ENCODE peak calls at places on chromosomes 4 and X, in four cellular contexts. B is IMR-90, K is A673, D is right atrium auricular region. O is an unnamed sample.

GRCh38 chrX:139949703-139950102 is 15.6 kb downstream of the CXorf66 start:
- DNase-seq in B (no peak), K (no peak), D (no peak), O (no peak)

GRCh38 chr4:59945716-59946115 is 1254.4 kb upstream of the ADGRL3 start:
- DNase-seq in B (no peak), K (no peak), D (no peak), O (no peak)

GRCh38 chr4:74111990-74112389 is 13.0 kb upstream of the CXCL2 start:
- DNase-seq in B (peak; percentile 36), K (no peak), D (no peak), O (peak; percentile 25)

GRCh38 chr4:13322681-13323101 is 161.4 kb downstream of the RAB28 start:
- DNase-seq in B (peak; percentile 77), K (peak; percentile 27), D (no peak), O (no peak)

GRCh38 chrX:68417651-68418050 is 15.6 kb downstream of the OPHN1 start:
- DNase-seq in B (no peak), K (no peak), D (no peak), O (no peak)

GRCh38 chr4:172845281-172845680 is 323.3 kb upstream of the GALNT7 start:
- DNase-seq in B (no peak), K (no peak), D (no peak), O (no peak)

GRCh38 chrX:10071451-10072163 is 85.2 kb upstream of the CLCN4 start:
- DNase-seq in B (no peak), K (peak; percentile 52), D (no peak), O (no peak)

GRCh38 chrX:71118985-71119535 is 664 bp downstream of the MED12 start:
- DNase-seq in B (no peak), K (no peak), D (no peak), O (no peak)

GRCh38 chr4:77599378-77599777 is 6.2 kb upstream of the CXCL13 start:
- DNase-seq in B (peak; percentile 41), K (peak; percentile 13), D (no peak), O (no peak)

GRCh38 chr4:47662975-47663374 is 174.9 kb downstream of the CORIN start:
- DNase-seq in B (no peak), K (peak; percentile 48), D (no peak), O (no peak)

GRCh38 chr4:78776729-78777555 is 792 bp downstream of the BMP2K start:
- DNase-seq in B (peak; percentile 71), K (no peak), D (peak; percentile 74), O (peak; percentile 20)

GRCh38 chr4:176066757-176067156 is 1.1 kb downstream of the WDR17 start:
- DNase-seq in B (no peak), K (no peak), D (no peak), O (no peak)
- H3K4me3 ChIP-seq in B (no peak overlapping the region), K (no peak overlapping the region), D (peak overlapping the region; percentile 43), O (no peak overlapping the region)

DNA sequence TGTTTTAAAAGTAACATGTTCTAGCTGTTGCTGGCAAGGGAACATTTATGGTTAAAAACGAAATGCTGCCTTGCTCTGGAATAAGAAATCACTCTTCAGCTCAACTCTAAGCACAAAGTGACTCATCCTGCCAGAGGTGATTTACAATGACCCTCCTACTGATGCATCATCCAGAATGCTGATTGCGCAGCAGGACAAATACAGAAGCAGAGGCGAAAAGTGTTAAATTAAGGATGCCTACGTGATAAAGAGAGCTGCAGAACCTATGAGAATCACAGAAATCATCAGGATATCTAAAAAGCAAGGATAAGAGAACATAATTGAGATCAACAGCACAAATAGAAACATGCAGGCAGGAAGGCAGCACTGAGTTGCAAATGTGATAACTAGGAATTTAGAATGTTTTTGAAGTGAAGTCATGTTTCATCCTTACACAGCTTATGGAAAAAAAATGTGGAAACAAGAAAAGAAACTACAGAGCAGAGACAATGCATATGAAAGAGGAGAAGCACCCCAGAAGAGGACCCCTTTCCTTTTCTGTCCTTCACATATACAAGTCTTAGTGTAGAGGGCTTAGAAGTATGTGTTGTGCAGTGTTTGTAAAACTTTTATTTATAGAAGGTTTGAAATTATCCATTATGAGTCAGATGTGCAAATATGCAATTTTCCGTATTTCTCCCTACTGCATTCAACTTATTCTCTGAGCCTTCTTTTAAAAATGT is 188.4 kb downstream of the SLC7A11 start:
- DNase-seq in B (peak; percentile 94), K (peak; percentile 53), D (no peak), O (no peak)
- H3K4me3 ChIP-seq in B (peak overlapping the region; percentile 37), K (no peak overlapping the region), D (no peak overlapping the region), O (no peak overlapping the region)

GRCh38 chr4:181498148-181498547 is 745.1 kb upstream of the TENM3 start:
- DNase-seq in B (no peak), K (no peak), D (no peak), O (no peak)

GRCh38 chr4:181503800-181504364 is 739.3 kb upstream of the TENM3 start:
- DNase-seq in B (no peak), K (no peak), D (no peak), O (no peak)

GRCh38 chr4:181504846-181505374 is 738.3 kb upstream of the TENM3 start:
- DNase-seq in B (no peak), K (no peak), D (no peak), O (no peak)

DNA sequence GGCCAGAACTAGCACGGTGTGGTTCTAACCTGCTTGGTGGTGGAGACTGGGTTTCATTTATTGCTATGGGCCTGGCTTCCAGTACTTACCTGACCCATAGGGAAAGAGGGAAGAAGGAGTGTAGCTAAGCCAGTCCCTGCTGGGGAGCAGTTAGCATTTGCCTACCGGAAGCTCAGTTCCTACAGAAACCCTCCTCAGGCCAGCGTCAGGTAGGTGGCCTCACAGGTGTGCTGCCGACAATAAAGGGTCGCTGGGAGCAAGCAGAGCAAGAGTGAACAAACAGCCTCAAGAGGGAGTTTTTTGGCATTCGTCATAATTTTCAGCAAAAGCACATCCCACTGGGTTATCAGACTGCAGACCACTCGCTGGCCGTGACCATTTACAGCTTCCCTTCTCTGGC is 740.6 kb upstream of the TENM3 start:
- DNase-seq in B (no peak), K (no peak), D (no peak), O (no peak)
- H3K4me3 ChIP-seq in B (no peak overlapping the region), K (no peak overlapping the region), D (no peak overlapping the region), O (no peak overlapping the region)

GRCh38 chr4:108165601-108166000 is 3.1 kb downstream of the LEF1 start:
- DNase-seq in B (no peak), K (no peak), D (no peak), O (no peak)
- H3K4me3 ChIP-seq in B (no peak overlapping the region), K (no peak overlapping the region), D (no peak overlapping the region), O (no peak overlapping the region)

DNA sequence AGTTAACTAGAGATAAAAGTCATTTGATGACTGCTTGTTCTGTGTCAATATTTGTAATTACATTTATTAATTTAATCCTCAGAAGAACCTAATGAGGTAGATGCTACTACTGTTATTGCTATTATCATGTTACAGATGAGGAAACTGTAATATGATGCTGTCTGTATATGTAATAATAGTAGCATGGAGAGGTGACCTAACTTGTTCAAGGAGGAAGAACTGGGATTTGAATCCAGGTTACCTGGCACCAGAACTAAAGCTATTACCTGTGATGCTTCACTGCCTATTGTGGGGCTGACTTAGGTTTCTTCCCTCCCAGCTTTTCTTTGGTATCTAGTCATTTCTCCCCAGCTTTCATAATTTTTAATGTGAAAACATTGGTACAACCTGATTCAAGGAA is 43.6 kb downstream of the RAPGEF2 start:
- DNase-seq in B (peak; percentile 9), K (no peak), D (no peak), O (no peak)
- H3K4me3 ChIP-seq in B (no peak overlapping the region), K (no peak overlapping the region), D (no peak overlapping the region), O (no peak overlapping the region)

GRCh38 chr4:81040175-81040659 is 9.7 kb downstream of the BMP3 start:
- DNase-seq in B (peak; percentile 35), K (peak; percentile 16), D (no peak), O (no peak)

GRCh38 chr4:81038636-81039350 is 8.3 kb downstream of the BMP3 start:
- DNase-seq in B (no peak), K (no peak), D (no peak), O (no peak)

GRCh38 chr4:81042578-81043365 is 12.3 kb downstream of the BMP3 start:
- DNase-seq in B (no peak), K (no peak), D (no peak), O (no peak)

DNA sequence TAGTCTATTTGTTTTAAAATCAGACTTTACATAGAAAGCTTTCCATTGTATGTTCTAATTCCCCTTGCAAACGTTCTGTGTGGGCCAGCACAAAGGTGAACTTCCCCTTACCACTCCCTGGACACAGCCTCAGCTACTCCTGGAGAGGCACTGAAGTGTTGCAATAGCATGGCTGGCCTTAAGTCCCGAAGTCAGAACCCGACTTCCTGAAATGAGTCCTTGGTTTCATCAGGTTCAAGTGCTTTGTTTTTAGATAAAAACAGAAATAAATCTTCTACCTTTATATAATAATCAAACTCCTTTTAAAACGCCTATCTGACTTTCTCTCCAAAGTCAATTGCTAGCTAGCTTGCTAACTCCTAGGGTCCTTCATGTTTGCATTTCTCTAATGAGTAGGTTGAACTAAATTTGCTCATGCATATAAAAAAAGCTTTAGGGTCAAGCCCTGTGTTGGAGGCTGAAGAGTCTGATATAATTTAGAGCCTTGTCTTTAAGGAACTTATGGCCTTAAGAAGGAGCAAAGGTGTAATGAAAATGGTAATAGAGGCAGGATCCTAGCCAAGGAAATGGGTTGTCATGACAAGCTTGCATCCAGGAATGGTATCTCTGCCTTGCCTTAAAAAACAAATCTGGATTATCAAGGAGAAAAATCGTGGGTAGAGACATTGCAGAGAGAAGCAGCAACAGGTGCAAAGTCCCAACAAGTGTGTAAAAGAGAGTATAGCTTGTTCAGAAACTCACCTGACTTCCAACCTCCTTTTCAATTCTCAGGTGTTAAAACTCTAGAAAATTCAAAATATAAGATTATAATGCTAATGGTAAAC is 9.1 kb downstream of the BMP3 start:
- DNase-seq in B (no peak), K (no peak), D (no peak), O (no peak)
- H3K4me3 ChIP-seq in B (no peak overlapping the region), K (no peak overlapping the region), D (no peak overlapping the region), O (no peak overlapping the region)

DNA sequence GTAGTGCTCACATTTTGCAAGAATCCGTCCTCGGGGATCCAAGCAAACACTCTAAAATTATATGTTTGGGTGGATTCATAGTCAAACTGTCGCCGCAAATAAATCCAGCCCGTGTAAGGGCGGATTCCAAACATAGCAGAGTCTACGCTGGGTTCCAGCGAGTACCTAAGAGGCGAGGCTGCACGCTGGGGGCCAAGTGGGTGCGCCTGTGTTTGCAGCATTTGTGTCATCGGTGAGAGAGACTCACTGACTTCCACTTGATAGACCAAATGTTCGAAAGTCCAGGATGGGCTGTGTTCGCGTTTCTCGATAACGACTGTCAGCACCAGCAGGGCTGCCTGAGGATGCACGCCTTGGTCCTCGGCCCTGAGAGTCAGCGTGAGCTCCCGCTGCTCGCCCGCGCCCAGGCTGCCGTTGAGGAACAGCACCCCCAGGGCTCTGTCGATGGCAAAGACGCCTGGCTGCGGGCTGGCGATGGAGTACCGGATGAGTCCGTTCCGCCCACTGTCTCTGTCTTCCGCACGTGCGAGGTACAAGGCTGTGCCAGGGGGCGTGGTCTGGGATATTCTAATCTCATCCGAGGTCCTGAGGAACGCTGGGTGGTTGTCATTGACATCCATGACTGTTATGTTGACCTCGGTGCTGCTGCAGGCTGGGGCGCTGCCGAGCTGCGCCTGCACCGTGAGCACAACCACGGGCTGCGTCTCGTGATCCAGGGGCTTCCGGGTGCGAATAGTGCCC is 158.7 kb downstream of the DCHS2 start:
- DNase-seq in B (peak; percentile 2), K (peak; percentile 38), D (no peak), O (no peak)
- H3K4me3 ChIP-seq in B (peak overlapping the region; percentile 7), K (peak overlapping the region; percentile 14), D (no peak overlapping the region), O (no peak overlapping the region)

GRCh38 chr4:4334798-4335520 is 44.9 kb downstream of the ZBTB49 start:
- DNase-seq in B (peak; percentile 30), K (peak; percentile 58), D (no peak), O (peak; percentile 56)
- H3K4me3 ChIP-seq in B (no peak overlapping the region), K (no peak overlapping the region), D (no peak overlapping the region), O (no peak overlapping the region)